ENCODE peak calls at places on chromosomes 4 and X, in six cellular contexts. S is cardiac muscle cell, Q is heart left ventricle, J is HL-60, X is A673, L is transverse colon. N is an unnamed sample.

GRCh38 chr4:112511294-112512118 is 4.5 kb downstream of the NEUROG2 start:
- DNase-seq in S (no peak), Q (no peak), J (no peak), X (no peak), L (no peak), N (no peak)

GRCh38 chrX:102627640-102628039 is 23.6 kb upstream of the GPRASP1 start:
- DNase-seq in S (no peak), Q (no peak), J (no peak), X (no peak), L (no peak), N (no peak)

GRCh38 chr4:163111588-163111987 is 55.1 kb downstream of the NAF1 start:
- DNase-seq in S (peak), Q (no peak), J (no peak), X (peak), L (no peak), N (no peak)

GRCh38 chrX:13080128-13080795 is 35.8 kb upstream of the FAM9C start:
- DNase-seq in S (no peak), Q (no peak), J (no peak), X (no peak), L (no peak), N (no peak)

GRCh38 chrX:44953734-44954502 is 80.9 kb downstream of the KDM6A start:
- DNase-seq in S (peak), Q (no peak), J (no peak), X (peak), L (no peak), N (no peak)

GRCh38 chr4:186249785-186250739 is 15.9 kb upstream of the F11 start:
- DNase-seq in S (no peak), Q (no peak), J (no peak), X (no peak), L (no peak), N (no peak)

GRCh38 chr4:133150643-133151300 is 1.7 kb downstream of the PCDH10 start:
- DNase-seq in S (peak), Q (no peak), J (no peak), X (peak), L (no peak), N (no peak)

GRCh38 chr4:164221631-164222030 is 532.3 kb upstream of the SMIM31 start:
- DNase-seq in S (no peak), Q (no peak), J (no peak), X (no peak), L (no peak), N (no peak)

GRCh38 chrX:71910526-71911022 is at the start of gene NHSL2:
- DNase-seq in S (peak), Q (peak), J (no peak), X (peak), L (no peak), N (no peak)

GRCh38 chrX:20240201-20240600 is 26.5 kb downstream of the RPS6KA3 start:
- DNase-seq in S (no peak), Q (no peak), J (no peak), X (no peak), L (no peak), N (no peak)

GRCh38 chr4:7073526-7074390 is 5.9 kb upstream of the GRPEL1 start:
- DNase-seq in S (peak), Q (no peak), J (peak), X (peak), L (no peak), N (peak)

GRCh38 chr4:6767341-6767724 is 15.2 kb upstream of the KIAA0232 start:
- DNase-seq in S (no peak), Q (no peak), J (no peak), X (no peak), L (no peak), N (no peak)

GRCh38 chr4:35760706-35761278 is 483.5 kb downstream of the ARAP2 start:
- DNase-seq in S (no peak), Q (no peak), J (no peak), X (no peak), L (no peak), N (no peak)

GRCh38 chrX:154459843-154460242 is 1.8 kb downstream of the PLXNA3 start:
- DNase-seq in S (no peak), Q (no peak), J (no peak), X (no peak), L (no peak), N (no peak)

GRCh38 chrX:140503714-140504351 is 1.0 kb downstream of the SOX3 start:
- DNase-seq in S (peak), Q (peak), J (no peak), X (peak), L (no peak), N (no peak)
- H3K4me3 ChIP-seq in S (peak), Q (no peak), J (no peak), X (peak), L (peak), N (no peak)

GRCh38 chrX:17553961-17554482 is 179.0 kb downstream of the NHS start:
- DNase-seq in S (no peak), Q (no peak), J (no peak), X (no peak), L (no peak), N (no peak)
- H3K27ac ChIP-seq in S (no peak), Q (no peak), J (no peak), X (no peak), L (peak), N (no peak)

GRCh38 chrX:9279271-9279596 is 185.6 kb upstream of the TBL1X start:
- DNase-seq in S (no peak), Q (no peak), J (no peak), X (no peak), L (no peak), N (no peak)
- H3K4me3 ChIP-seq in S (no peak), Q (no peak), J (no peak), X (no peak), L (no peak), N (no peak)

DNA sequence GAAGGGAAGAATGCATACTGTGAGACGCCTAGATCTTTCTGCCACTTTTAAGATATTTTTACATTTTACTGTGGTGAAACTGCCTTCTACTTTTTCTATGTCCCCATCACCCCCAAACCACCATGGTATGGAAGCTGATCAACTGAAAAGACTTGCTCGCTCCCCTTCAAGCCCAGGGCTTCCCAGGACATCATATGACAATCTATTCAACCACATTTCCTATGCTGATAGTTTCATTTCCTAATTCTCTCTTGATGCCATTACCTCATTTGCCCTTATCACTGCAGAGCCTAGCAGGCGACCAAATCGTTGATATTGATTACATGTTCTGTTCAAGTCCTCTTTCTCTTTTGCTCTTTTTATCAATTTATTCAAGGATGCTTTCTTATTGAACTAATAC is 40.1 kb upstream of the KLHL34 start:
- DNase-seq in S (no peak), Q (no peak), J (no peak), X (no peak), L (no peak), N (no peak)
- H3K27ac ChIP-seq in S (no peak), Q (no peak), J (no peak), X (no peak), L (no peak), N (no peak)

GRCh38 chr4:155953151-155954117 is at the start of gene CTSO:
- DNase-seq in S (peak), Q (peak), J (peak), X (peak), L (peak), N (peak)

GRCh38 chr4:155950461-155950860 is 3.2 kb downstream of the CTSO start:
- DNase-seq in S (no peak), Q (no peak), J (no peak), X (no peak), L (no peak), N (no peak)

GRCh38 chr4:155954118-155954503 is 445 bp upstream of the CTSO start:
- DNase-seq in S (no peak), Q (no peak), J (no peak), X (no peak), L (peak), N (no peak)

GRCh38 chr4:155954939-155955338 is 1.3 kb upstream of the CTSO start:
- DNase-seq in S (no peak), Q (no peak), J (no peak), X (no peak), L (no peak), N (no peak)

DNA sequence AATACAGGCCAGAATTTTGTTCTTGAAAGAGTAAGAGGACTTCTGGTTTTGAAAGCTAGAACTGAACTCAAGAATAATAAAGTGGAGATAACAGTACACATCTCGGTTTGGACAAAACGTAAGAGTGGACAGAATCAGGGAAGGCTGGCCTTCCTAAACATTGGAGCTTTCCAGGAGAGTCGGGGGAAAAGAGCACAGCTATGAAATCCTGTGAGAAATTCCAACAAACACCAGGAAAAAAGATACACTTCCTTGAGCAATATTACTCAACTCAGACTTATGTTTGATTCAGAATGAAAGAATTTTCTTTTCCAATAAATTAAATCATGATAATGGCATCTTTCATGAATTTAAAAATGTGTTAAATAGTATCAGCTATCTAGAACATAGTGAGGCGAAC is 1.1 kb downstream of the CTSO start:
- DNase-seq in S (no peak), Q (no peak), J (no peak), X (no peak), L (no peak), N (no peak)
- H3K4me3 ChIP-seq in S (peak), Q (no peak), J (no peak), X (no peak), L (peak), N (peak)

N was measured in SJCRH30.